ENCODE peak calls at places on chromosome 20, in five cellular contexts. W is endodermal cell, O is fibroblast of pulmonary artery, J is WERI-Rb-1, V is ascending aorta. Q is an unnamed sample.

GRCh38 chr20:47400685-47401084 is 44.2 kb upstream of the ZMYND8 start:
- DNase-seq in V (no peak), O (no peak), J (no peak), W (peak; percentile 59), Q (no peak)

GRCh38 chr20:4008026-4008413 is 7.3 kb downstream of the RNF24 start:
- DNase-seq in O (no peak), V (no peak), J (no peak), W (no peak), Q (no peak)

GRCh38 chr20:45347297-45347935 is 808 bp downstream of the SDC4 start:
- DNase-seq in O (no peak), J (no peak), W (no peak), V (no peak), Q (no peak)

GRCh38 chr20:58853466-58853865 is 950 bp downstream of the GNAS start:
- DNase-seq in V (no peak), O (no peak), W (no peak), J (no peak), Q (no peak)

GRCh38 chr20:50924261-50924660 is 7.0 kb downstream of the ADNP start:
- DNase-seq in V (no peak), O (no peak), W (no peak), J (no peak), Q (peak; percentile 37)

GRCh38 chr20:4151991-4152695 is 136.8 kb upstream of the RNF24 start:
- DNase-seq in W (no peak), O (no peak), J (no peak), V (no peak), Q (no peak)

GRCh38 chr20:16518068-16518783 is 55.0 kb downstream of the KIF16B start:
- DNase-seq in O (peak; percentile 60), W (peak; percentile 88), V (no peak), J (peak; percentile 60), Q (peak; percentile 73)

GRCh38 chr20:20084296-20084752 is 32.0 kb downstream of the CFAP61 start:
- DNase-seq in O (no peak), W (no peak), V (no peak), J (no peak), Q (no peak)

GRCh38 chr20:11261533-11262000 is 587.8 kb upstream of the JAG1 start:
- DNase-seq in O (peak; percentile 71), V (no peak), W (no peak), J (no peak), Q (peak; percentile 98)

GRCh38 chr20:4788314-4788713 is 66.6 kb downstream of the PRND start:
- DNase-seq in J (no peak), O (no peak), V (no peak), W (no peak), Q (no peak)

GRCh38 chr20:4688342-4688741 is 33.4 kb upstream of the PRND start:
- DNase-seq in O (no peak), W (no peak), J (no peak), V (no peak), Q (no peak)

GRCh38 chr20:49320460-49320859 is 42.6 kb upstream of the ZNFX1 start:
- DNase-seq in O (peak; percentile 71), J (peak; percentile 55), V (no peak), W (peak; percentile 91), Q (peak; percentile 77)

GRCh38 chr20:32978009-32978335 is 26.3 kb downstream of the SUN5 start:
- DNase-seq in J (no peak), W (no peak), V (no peak), O (no peak), Q (no peak)

GRCh38 chr20:63574156-63574828 is at the start of gene HELZ2:
- DNase-seq in J (peak; percentile 67), W (peak; percentile 92), V (peak; percentile 86), O (peak; percentile 50), Q (peak; percentile 63)

GRCh38 chr20:11454966-11455799 is 462.5 kb upstream of the BTBD3 start:
- DNase-seq in W (no peak), V (no peak), J (no peak), O (peak; percentile 79), Q (peak; percentile 82)

GRCh38 chr20:39070484-39071231 is 108.5 kb downstream of the DHX35 start:
- DNase-seq in O (peak; percentile 21), V (no peak), W (no peak), J (no peak), Q (peak; percentile 53)

GRCh38 chr20:33061626-33062025 is 7.9 kb downstream of the BPIFB3 start:
- DNase-seq in O (no peak), W (no peak), V (no peak), J (peak; percentile 36), Q (no peak)

GRCh38 chr20:24961384-24962181 is 12.5 kb downstream of the CST7 start:
- DNase-seq in V (peak; percentile 24), O (no peak), J (no peak), W (peak; percentile 22), Q (no peak)

GRCh38 chr20:10558635-10559187 is 115.1 kb downstream of the JAG1 start:
- DNase-seq in W (no peak), J (no peak), O (peak; percentile 95), V (peak; percentile 76), Q (peak; percentile 97)

GRCh38 chr20:25470045-25470444 is 62.6 kb downstream of the GINS1 start:
- DNase-seq in W (peak; percentile 89), V (no peak), O (peak; percentile 38), J (peak; percentile 65), Q (peak; percentile 61)

GRCh38 chr20:50333131-50333530 is 142.5 kb downstream of the CEBPB start:
- DNase-seq in V (no peak), W (no peak), O (no peak), J (no peak), Q (no peak)

GRCh38 chr20:50120935-50121693 is 8.2 kb upstream of the UBE2V1 start:
- DNase-seq in O (peak; percentile 72), J (peak; percentile 41), V (peak; percentile 78), W (peak; percentile 88), Q (peak; percentile 73)

GRCh38 chr20:362271-363254 is 15.7 kb downstream of the NRSN2 start:
- DNase-seq in O (peak; percentile 95), J (peak; percentile 62), V (peak; percentile 82), W (peak; percentile 63), Q (peak; percentile 97)

GRCh38 chr20:20085071-20085470 is 32.7 kb downstream of the CFAP61 start:
- DNase-seq in V (peak; percentile 84), W (no peak), O (no peak), J (no peak), Q (no peak)

GRCh38 chr20:58695084-58695722 is 2.6 kb downstream of the NPEPL1 start:
- DNase-seq in W (peak; percentile 64), J (no peak), V (no peak), O (no peak), Q (no peak)

DNA sequence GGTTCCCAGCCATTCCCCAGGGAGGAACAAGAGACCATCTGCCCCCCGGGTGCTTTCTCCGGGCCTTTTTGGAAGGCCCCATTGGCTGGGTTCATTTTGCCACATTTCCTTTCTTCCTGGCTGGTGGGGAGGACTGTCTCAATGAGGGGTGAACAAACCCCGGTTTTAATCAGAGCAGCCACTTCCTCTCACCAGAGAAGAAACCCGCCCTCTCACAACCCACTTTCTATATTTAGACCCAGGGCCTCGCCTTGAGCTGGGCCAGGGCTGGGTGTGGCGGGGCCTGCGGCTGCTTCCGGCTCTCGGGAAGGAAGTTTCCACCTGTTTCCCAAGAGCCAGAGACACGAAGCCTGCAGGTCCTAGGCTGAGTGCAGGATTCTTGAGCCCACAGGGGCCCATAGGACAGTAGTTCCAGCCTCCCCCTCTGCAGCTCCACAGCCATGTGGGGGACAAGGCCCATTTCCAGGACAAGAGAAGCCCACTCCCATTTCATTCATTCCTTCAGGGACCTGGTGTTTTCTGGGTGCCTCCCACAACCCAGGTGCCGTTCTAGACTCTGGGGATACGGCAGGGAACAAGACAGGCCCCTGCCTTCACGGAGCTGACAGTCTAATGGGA is 41.8 kb downstream of the RBM38 start:
- DNase-seq in V (peak; percentile 77), O (no peak), W (no peak), J (no peak), Q (no peak)
- H3K4me3 ChIP-seq in V (no peak overlapping the region), O (no peak overlapping the region), W (no peak overlapping the region), J (no peak overlapping the region), Q (no peak overlapping the region)

GRCh38 chr20:59942245-59942644 is 2.1 kb downstream of the FAM217B start:
- DNase-seq in V (no peak), J (no peak), W (no peak), O (no peak), Q (no peak)
- H3K4me3 ChIP-seq in V (no peak overlapping the region), J (no peak overlapping the region), W (no peak overlapping the region), O (no peak overlapping the region), Q (no peak overlapping the region)

GRCh38 chr20:59958123-59958522 is at the start of gene CDH26:
- DNase-seq in O (no peak), W (no peak), J (no peak), V (no peak), Q (no peak)

GRCh38 chr20:59961423-59961822 is 3.2 kb downstream of the CDH26 start:
- DNase-seq in O (no peak), J (no peak), V (no peak), W (no peak), Q (no peak)

GRCh38 chr20:59962155-59962554 is 3.9 kb downstream of the CDH26 start:
- DNase-seq in W (no peak), O (no peak), J (no peak), V (no peak), Q (no peak)

GRCh38 chr20:59955131-59955796 is 3.0 kb upstream of the CDH26 start:
- DNase-seq in W (peak; percentile 48), O (no peak), J (peak; percentile 42), V (no peak), Q (peak; percentile 27)

DNA sequence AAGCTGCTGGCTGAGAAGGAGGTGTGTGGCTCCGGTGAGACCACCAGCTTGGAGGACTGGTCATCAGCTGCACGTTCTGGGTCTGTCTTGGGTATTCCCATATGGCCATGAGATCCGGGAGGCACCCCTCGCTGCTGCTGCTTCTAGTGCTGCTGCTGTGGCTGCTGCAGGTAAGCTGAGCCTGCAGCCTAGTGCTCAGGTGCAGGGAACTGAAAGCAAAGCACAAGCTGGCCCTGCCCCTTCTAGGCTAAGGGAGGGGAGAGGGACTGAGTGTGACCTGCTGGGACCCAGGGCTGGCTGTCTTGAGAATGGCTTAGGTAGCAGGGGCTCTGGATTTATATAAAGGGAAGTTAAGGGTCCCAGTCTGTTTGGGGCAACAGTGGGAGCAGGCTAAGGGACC is 403 bp downstream of the CDH26 start:
- DNase-seq in J (peak; percentile 18), O (no peak), V (no peak), W (peak; percentile 75), Q (no peak)
- H3K4me3 ChIP-seq in J (no peak overlapping the region), O (no peak overlapping the region), V (no peak overlapping the region), W (no peak overlapping the region), Q (no peak overlapping the region)

GRCh38 chr20:62473717-62474584 is 1.8 kb downstream of the GATA5 start:
- DNase-seq in V (no peak), O (no peak), J (no peak), W (peak; percentile 79), Q (no peak)

GRCh38 chr20:62475819-62476073 is at the start of gene GATA5:
- DNase-seq in W (peak; percentile 85), O (no peak), J (no peak), V (no peak), Q (no peak)

GRCh38 chr20:62475027-62475818 is 572 bp downstream of the GATA5 start:
- DNase-seq in W (peak; percentile 81), J (no peak), V (no peak), O (no peak), Q (no peak)

GRCh38 chr20:62473200-62473585 is 2.6 kb downstream of the GATA5 start:
- DNase-seq in O (no peak), J (no peak), V (no peak), W (no peak), Q (no peak)

DNA sequence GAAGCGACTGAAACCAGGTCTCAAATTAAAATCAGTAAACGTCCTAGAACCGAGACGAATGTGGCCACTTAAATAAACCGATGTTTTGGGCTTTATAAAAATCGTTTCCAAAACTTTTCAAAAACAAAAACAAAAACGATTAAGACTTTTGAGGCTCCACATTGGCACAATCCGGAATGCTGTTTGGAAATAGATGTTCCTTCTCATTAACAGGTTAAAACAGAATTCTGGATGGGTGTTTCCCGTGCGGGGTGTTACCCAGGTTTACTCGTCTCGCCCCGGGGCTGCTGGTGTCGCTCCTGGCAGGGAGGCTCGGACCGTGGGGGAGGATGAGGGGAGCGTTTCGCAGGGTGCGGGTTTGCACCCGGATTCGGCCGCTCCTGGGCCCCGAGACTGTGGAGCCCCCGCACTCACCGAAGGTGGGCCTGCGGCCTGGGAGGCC is 1.2 kb downstream of the GATA5 start:
- DNase-seq in O (no peak), J (no peak), W (no peak), V (no peak), Q (no peak)
- H3K4me3 ChIP-seq in O (no peak overlapping the region), J (no peak overlapping the region), W (peak overlapping the region; percentile 62), V (no peak overlapping the region), Q (no peak overlapping the region)

Q was measured in choroid plexus epithelial cell.